ENCODE peak calls at places on chromosomes 1 and 21, in four cellular contexts. One of them, this sample, is unnamed.
A peak's percentile ranks its signal among the peaks of the same experiment; 100 is the strongest.

GRCh38 chr1:170662561-170662971 is 1.4 kb upstream of the PRRX1 start:
- DNase-seq in kidney epithelial cell: no peak
- DNase-seq in NB4: no peak
- DNase-seq in CD4-positive, alpha-beta memory T cell: no peak
- DNase-seq in this sample: no peak

GRCh38 chr1:11944358-11944981 is 10.0 kb downstream of the PLOD1 start:
- DNase-seq in CD4-positive, alpha-beta memory T cell: no peak
- DNase-seq in kidney epithelial cell: no peak
- DNase-seq in NB4: no peak
- DNase-seq in this sample: peak; percentile 54

GRCh38 chr21:18228060-18228739 is 16.4 kb upstream of the CHODL start:
- DNase-seq in kidney epithelial cell: no peak
- DNase-seq in CD4-positive, alpha-beta memory T cell: no peak
- DNase-seq in NB4: no peak
- DNase-seq in this sample: no peak

GRCh38 chr1:2968471-2968881 is 52.8 kb upstream of the ACTRT2 start:
- DNase-seq in NB4: no peak
- DNase-seq in kidney epithelial cell: no peak
- DNase-seq in CD4-positive, alpha-beta memory T cell: no peak
- DNase-seq in this sample: no peak

GRCh38 chr1:154485905-154486304 is 16.1 kb upstream of the TDRD10 start:
- DNase-seq in kidney epithelial cell: no peak
- DNase-seq in CD4-positive, alpha-beta memory T cell: no peak
- DNase-seq in NB4: no peak
- DNase-seq in this sample: no peak

GRCh38 chr21:36860736-36861594 is 105.5 kb downstream of the HLCS start:
- DNase-seq in NB4: no peak
- DNase-seq in kidney epithelial cell: peak; percentile 45
- DNase-seq in CD4-positive, alpha-beta memory T cell: no peak
- DNase-seq in this sample: no peak

GRCh38 chr1:20063861-20064292 is 6.1 kb upstream of the PLA2G5 start:
- DNase-seq in kidney epithelial cell: peak; percentile 29
- DNase-seq in NB4: no peak
- DNase-seq in CD4-positive, alpha-beta memory T cell: no peak
- DNase-seq in this sample: no peak

GRCh38 chr1:198001776-198002408 is 84.7 kb downstream of the LHX9 start:
- DNase-seq in NB4: no peak
- DNase-seq in kidney epithelial cell: no peak
- DNase-seq in CD4-positive, alpha-beta memory T cell: no peak
- DNase-seq in this sample: no peak

GRCh38 chr1:68542586-68542985 is 45.7 kb upstream of the DEPDC1 start:
- DNase-seq in kidney epithelial cell: no peak
- DNase-seq in CD4-positive, alpha-beta memory T cell: no peak
- DNase-seq in NB4: peak; percentile 34
- DNase-seq in this sample: no peak

GRCh38 chr1:173502104-173502503 is 25.0 kb downstream of the PRDX6 start:
- DNase-seq in CD4-positive, alpha-beta memory T cell: no peak
- DNase-seq in kidney epithelial cell: no peak
- DNase-seq in NB4: no peak
- DNase-seq in this sample: no peak

GRCh38 chr21:14748662-14749061 is 202.5 kb upstream of the SAMSN1 start:
- DNase-seq in CD4-positive, alpha-beta memory T cell: no peak
- DNase-seq in kidney epithelial cell: no peak
- DNase-seq in NB4: no peak
- DNase-seq in this sample: no peak
- H3K4me3 ChIP-seq in CD4-positive, alpha-beta memory T cell: no peak overlapping the region
- H3K4me3 ChIP-seq in kidney epithelial cell: no peak overlapping the region
- H3K4me3 ChIP-seq in NB4: no peak overlapping the region
- H3K4me3 ChIP-seq in this sample: no peak overlapping the region

GRCh38 chr1:234602334-234603220 is 7.4 kb downstream of the IRF2BP2 start:
- DNase-seq in CD4-positive, alpha-beta memory T cell: no peak
- DNase-seq in NB4: peak; percentile 90
- DNase-seq in kidney epithelial cell: peak; percentile 94
- DNase-seq in this sample: peak; percentile 84
- H3K4me3 ChIP-seq in CD4-positive, alpha-beta memory T cell: peak overlapping the region; percentile 22
- H3K4me3 ChIP-seq in NB4: peak overlapping the region; percentile 95
- H3K4me3 ChIP-seq in kidney epithelial cell: no peak overlapping the region
- H3K4me3 ChIP-seq in this sample: peak overlapping the region; percentile 94

DNA sequence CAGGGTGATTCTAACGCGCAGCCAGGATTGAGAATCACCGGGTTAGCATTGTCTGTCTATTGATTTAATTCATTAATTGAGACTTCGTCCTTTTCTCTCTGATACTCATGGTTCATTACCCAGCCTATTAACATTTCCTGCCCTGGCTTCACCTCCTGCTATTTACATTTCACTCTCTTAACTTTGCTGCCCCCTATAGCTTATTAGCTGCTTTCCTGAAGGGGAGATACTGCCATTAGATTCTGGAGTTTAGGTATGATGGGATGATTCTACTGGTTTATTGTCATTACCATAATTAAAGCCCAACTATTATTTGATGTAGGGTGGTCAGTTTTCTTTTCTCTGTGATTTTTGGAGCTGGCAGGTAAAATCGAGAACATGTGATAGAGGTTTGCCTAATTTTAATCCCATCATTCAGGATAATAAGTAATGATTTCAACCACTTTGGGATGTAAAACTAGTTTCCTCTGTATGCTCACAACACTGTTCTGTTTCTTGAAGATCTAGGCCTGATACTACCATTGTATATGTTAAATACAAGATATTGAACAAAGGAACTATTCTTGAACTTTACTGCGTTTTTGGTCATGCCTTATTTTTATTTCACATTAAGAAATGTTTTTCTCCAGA is 6.4 kb downstream of the PPP2R5A start:
- DNase-seq in CD4-positive, alpha-beta memory T cell: peak; percentile 70
- DNase-seq in NB4: peak; percentile 64
- DNase-seq in kidney epithelial cell: no peak
- DNase-seq in this sample: no peak
- H3K4me3 ChIP-seq in CD4-positive, alpha-beta memory T cell: no peak overlapping the region
- H3K4me3 ChIP-seq in NB4: no peak overlapping the region
- H3K4me3 ChIP-seq in kidney epithelial cell: no peak overlapping the region
- H3K4me3 ChIP-seq in this sample: no peak overlapping the region

DNA sequence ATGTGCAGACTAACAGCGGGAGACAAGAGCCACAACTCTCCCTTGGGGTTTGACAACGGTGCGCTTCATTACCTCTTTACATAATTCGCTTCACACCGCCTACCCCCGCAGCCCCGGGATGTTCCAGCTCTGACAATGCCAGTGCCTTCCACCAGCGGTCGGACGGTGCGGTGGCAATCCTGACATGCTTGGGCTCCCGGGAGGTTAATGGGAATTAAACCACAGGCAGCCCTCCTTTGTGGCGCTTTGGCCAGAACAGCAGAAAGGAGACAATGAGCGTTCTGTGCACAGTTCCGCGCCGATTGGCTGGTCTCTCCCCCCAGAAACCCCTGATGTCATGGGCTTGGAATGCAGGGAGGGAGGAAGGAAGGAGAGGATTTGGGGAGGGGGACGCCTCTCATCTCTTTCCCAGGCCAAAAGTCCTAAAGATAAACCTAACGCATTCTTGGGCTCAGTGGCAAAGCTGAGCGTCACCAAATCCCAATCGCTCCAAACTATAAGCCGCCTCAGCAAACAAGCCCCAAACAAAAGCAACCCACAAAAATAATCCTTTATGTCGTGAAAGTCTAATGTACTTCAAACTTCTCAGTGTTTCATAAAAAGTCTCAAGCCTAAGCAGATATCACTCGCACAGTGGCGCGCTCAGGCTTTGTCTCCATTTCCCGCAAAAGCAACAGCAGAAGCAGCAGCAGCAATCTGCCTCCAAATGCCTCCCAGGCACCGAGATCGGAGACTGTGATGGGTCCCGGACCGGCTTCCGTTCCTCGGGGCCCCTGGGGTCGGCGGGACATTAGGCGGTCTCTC is 1.1 kb downstream of the CNN3 start:
- DNase-seq in kidney epithelial cell: peak; percentile 84
- DNase-seq in CD4-positive, alpha-beta memory T cell: peak; percentile 15
- DNase-seq in NB4: peak; percentile 23
- DNase-seq in this sample: no peak
- H3K4me3 ChIP-seq in kidney epithelial cell: peak overlapping the region; percentile 95
- H3K4me3 ChIP-seq in CD4-positive, alpha-beta memory T cell: peak overlapping the region; percentile 35
- H3K4me3 ChIP-seq in NB4: no peak overlapping the region
- H3K4me3 ChIP-seq in this sample: peak overlapping the region; percentile 96

GRCh38 chr1:223142795-223143759 is at the start of gene TLR5:
- DNase-seq in NB4: peak; percentile 90
- DNase-seq in kidney epithelial cell: no peak
- DNase-seq in CD4-positive, alpha-beta memory T cell: peak; percentile 84
- DNase-seq in this sample: no peak

GRCh38 chr1:223144431-223144830 is 1.4 kb upstream of the TLR5 start:
- DNase-seq in CD4-positive, alpha-beta memory T cell: no peak
- DNase-seq in NB4: no peak
- DNase-seq in kidney epithelial cell: no peak
- DNase-seq in this sample: no peak

GRCh38 chr1:223144914-223145313 is 1.9 kb upstream of the TLR5 start:
- DNase-seq in kidney epithelial cell: no peak
- DNase-seq in NB4: no peak
- DNase-seq in CD4-positive, alpha-beta memory T cell: no peak
- DNase-seq in this sample: no peak

GRCh38 chr1:223142269-223142668 is 779 bp downstream of the TLR5 start:
- DNase-seq in CD4-positive, alpha-beta memory T cell: no peak
- DNase-seq in kidney epithelial cell: no peak
- DNase-seq in NB4: no peak
- DNase-seq in this sample: no peak

DNA sequence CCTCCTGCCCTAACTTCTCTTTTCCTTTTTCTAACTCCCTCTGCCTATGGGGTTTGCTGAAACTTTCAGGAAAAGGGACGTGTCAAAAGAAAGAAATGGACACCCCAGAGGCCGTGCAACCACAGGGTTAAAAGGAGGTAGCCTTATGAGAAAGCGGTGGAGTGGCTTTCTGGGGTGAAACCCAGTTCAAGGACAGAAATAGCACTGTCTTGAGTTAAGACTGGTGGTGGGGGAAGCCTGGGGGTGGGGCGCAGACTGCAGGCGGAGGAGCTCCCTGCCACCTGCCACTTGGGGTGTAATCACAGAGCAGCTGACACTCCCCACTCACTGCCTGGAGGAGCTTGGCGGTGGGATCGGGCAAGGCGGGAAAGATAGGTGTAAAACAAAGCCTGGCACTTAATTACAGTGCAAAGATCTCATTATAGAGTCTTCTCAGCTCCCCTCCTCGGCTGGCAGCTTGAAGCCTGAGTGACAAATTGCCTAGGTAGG is 756 bp upstream of the TLR5 start:
- DNase-seq in CD4-positive, alpha-beta memory T cell: peak; percentile 34
- DNase-seq in kidney epithelial cell: no peak
- DNase-seq in NB4: peak; percentile 72
- DNase-seq in this sample: no peak
- H3K4me3 ChIP-seq in CD4-positive, alpha-beta memory T cell: peak overlapping the region; percentile 65
- H3K4me3 ChIP-seq in kidney epithelial cell: no peak overlapping the region
- H3K4me3 ChIP-seq in NB4: peak overlapping the region; percentile 33
- H3K4me3 ChIP-seq in this sample: peak overlapping the region; percentile 43

GRCh38 chr1:182274618-182275017 is 117.0 kb downstream of the GLUL start:
- DNase-seq in NB4: no peak
- DNase-seq in kidney epithelial cell: no peak
- DNase-seq in CD4-positive, alpha-beta memory T cell: no peak
- DNase-seq in this sample: no peak
- H3K4me3 ChIP-seq in NB4: no peak overlapping the region
- H3K4me3 ChIP-seq in kidney epithelial cell: no peak overlapping the region
- H3K4me3 ChIP-seq in CD4-positive, alpha-beta memory T cell: no peak overlapping the region
- H3K4me3 ChIP-seq in this sample: no peak overlapping the region

DNA sequence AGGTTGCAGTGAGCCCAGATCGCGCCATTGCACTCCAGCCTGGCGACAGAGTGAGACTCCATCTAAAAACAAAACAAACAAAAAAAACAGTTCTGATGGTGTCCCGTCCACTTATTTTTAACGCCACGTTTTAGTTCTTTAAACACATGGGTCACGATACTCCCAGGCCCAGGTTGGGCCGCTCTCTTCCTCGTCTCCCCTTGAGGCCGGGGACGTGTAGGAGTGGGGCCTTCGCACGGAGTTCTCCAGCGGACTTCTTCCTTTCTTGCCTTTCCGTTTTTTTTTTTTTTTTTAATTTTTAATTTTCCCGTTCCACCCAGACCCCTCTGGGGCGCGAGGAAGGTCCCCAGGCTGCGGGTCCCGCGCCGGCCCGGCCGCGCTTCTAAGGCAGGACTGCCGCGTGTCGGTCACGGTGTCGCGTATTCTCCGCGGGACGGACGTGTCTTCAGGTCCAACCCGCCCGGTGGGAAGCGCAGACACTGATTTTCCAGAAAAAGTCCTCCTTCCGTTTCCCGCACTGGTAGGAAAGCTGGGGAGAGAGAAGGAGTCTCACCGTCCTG is 47.5 kb upstream of the SLC19A1 start:
- DNase-seq in NB4: no peak
- DNase-seq in kidney epithelial cell: no peak
- DNase-seq in CD4-positive, alpha-beta memory T cell: no peak
- DNase-seq in this sample: no peak
- H3K4me3 ChIP-seq in NB4: no peak overlapping the region
- H3K4me3 ChIP-seq in kidney epithelial cell: peak overlapping the region; percentile 37
- H3K4me3 ChIP-seq in CD4-positive, alpha-beta memory T cell: peak overlapping the region; percentile 42
- H3K4me3 ChIP-seq in this sample: peak overlapping the region; percentile 34

DNA sequence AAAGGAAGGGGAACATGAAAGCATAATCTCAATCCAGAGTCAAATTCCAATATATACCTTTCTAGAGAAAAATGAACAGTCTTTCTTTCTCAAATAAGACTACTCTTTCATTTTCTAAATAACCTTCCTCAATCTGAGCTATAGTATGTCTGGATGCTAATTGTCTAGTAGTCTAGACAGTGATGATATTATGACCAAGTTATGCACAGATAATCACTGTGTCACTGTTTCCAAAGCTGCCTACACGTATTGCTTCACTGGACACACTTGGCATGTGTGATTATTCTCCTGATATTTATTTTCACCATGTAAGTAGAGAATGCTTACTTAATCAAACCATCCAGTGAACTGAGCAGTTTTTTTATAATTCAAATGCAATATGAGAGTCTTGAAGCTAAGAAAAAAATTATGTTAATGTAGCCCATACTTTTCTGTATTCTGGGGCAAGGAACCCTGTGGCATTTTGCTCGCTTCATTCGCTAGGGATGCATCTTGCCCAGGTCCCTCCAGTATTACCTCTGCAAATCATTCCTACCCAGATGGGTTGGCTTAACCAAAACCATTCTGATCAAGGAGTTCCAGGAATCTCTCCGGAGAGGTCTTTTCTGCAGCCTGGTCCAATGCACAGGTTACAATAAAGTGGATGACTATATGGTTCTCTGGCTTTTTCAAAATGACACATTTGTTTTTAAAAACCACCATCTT is 303.1 kb upstream of the RUNX1 start:
- DNase-seq in kidney epithelial cell: peak; percentile 47
- DNase-seq in NB4: no peak
- DNase-seq in CD4-positive, alpha-beta memory T cell: no peak
- DNase-seq in this sample: no peak
- H3K4me3 ChIP-seq in kidney epithelial cell: no peak overlapping the region
- H3K4me3 ChIP-seq in NB4: no peak overlapping the region
- H3K4me3 ChIP-seq in CD4-positive, alpha-beta memory T cell: no peak overlapping the region
- H3K4me3 ChIP-seq in this sample: no peak overlapping the region

GRCh38 chr1:160626560-160627342 is 20.1 kb downstream of the SLAMF1 start:
- DNase-seq in NB4: peak; percentile 53
- DNase-seq in kidney epithelial cell: no peak
- DNase-seq in CD4-positive, alpha-beta memory T cell: no peak
- DNase-seq in this sample: no peak

GRCh38 chr1:160631983-160632625 is 14.7 kb downstream of the SLAMF1 start:
- DNase-seq in NB4: no peak
- DNase-seq in kidney epithelial cell: no peak
- DNase-seq in CD4-positive, alpha-beta memory T cell: no peak
- DNase-seq in this sample: no peak

GRCh38 chr1:160630523-160631087 is 16.2 kb downstream of the SLAMF1 start:
- DNase-seq in CD4-positive, alpha-beta memory T cell: no peak
- DNase-seq in NB4: no peak
- DNase-seq in kidney epithelial cell: no peak
- DNase-seq in this sample: no peak

GRCh38 chr1:160628799-160629263 is 18.0 kb downstream of the SLAMF1 start:
- DNase-seq in NB4: no peak
- DNase-seq in kidney epithelial cell: no peak
- DNase-seq in CD4-positive, alpha-beta memory T cell: peak; percentile 65
- DNase-seq in this sample: no peak

GRCh38 chr1:160629286-160630210 is 17.3 kb downstream of the SLAMF1 start:
- DNase-seq in CD4-positive, alpha-beta memory T cell: peak; percentile 92
- DNase-seq in kidney epithelial cell: no peak
- DNase-seq in NB4: no peak
- DNase-seq in this sample: no peak
- H3K4me3 ChIP-seq in CD4-positive, alpha-beta memory T cell: peak overlapping the region; percentile 36
- H3K4me3 ChIP-seq in kidney epithelial cell: no peak overlapping the region
- H3K4me3 ChIP-seq in NB4: no peak overlapping the region
- H3K4me3 ChIP-seq in this sample: no peak overlapping the region